ENCODE peak calls at places on chromosomes 12 and 14, in seven cellular contexts. C, H, F, J, Q, S and D are unnamed samples.
A peak's percentile ranks its signal among the peaks of the same experiment; 100 is the strongest.

GRCh38 chr12:6960291-6961277 is 9.4 kb downstream of the PTPN6 start:
- DNase-seq in C (peak; percentile 54), H (no peak), F (no peak), J (peak; percentile 21), Q (no peak), S (peak; percentile 51), D (no peak)

GRCh38 chr12:69330475-69331473 is 17.4 kb upstream of the LYZ start:
- DNase-seq in C (no peak), H (no peak), F (no peak), J (no peak), Q (no peak), S (peak; percentile 28), D (no peak)

GRCh38 chr12:58167622-58168021 is 226.3 kb downstream of the ATP23 start:
- DNase-seq in C (no peak), H (no peak), F (no peak), J (no peak), Q (no peak), S (no peak), D (no peak)

GRCh38 chr14:56004807-56005579 is 113.2 kb upstream of the PELI2 start:
- DNase-seq in C (peak; percentile 24), H (no peak), F (peak; percentile 21), J (peak; percentile 91), Q (peak; percentile 59), S (peak; percentile 92), D (peak; percentile 25)

GRCh38 chr14:100222219-100223093 is 16.5 kb upstream of the YY1 start:
- DNase-seq in C (no peak), H (no peak), F (no peak), J (no peak), Q (no peak), S (no peak), D (no peak)

GRCh38 chr12:123142518-123142840 is 8.4 kb downstream of the PITPNM2 start:
- DNase-seq in C (no peak), H (no peak), F (no peak), J (peak; percentile 83), Q (no peak), S (no peak), D (no peak)

GRCh38 chr12:63919758-63920157 is 75.3 kb downstream of the SRGAP1 start:
- DNase-seq in C (no peak), H (no peak), F (no peak), J (no peak), Q (no peak), S (peak; percentile 36), D (no peak)

GRCh38 chr12:108367436-108367835 is 28.3 kb upstream of the CMKLR1 start:
- DNase-seq in C (peak; percentile 22), H (no peak), F (no peak), J (peak; percentile 33), Q (no peak), S (peak; percentile 94), D (no peak)

GRCh38 chr12:96136129-96136528 is 58.0 kb upstream of the ELK3 start:
- DNase-seq in C (peak; percentile 50), H (no peak), F (peak; percentile 74), J (peak; percentile 93), Q (peak; percentile 38), S (peak; percentile 58), D (peak; percentile 19)

GRCh38 chr14:100022772-100023451 is 42.3 kb upstream of the EVL start:
- DNase-seq in C (peak; percentile 78), H (no peak), F (no peak), J (peak; percentile 83), Q (peak; percentile 92), S (peak; percentile 94), D (no peak)

GRCh38 chr12:34126239-34126641 is 103.9 kb downstream of the ALG10 start:
- DNase-seq in C (no peak), H (no peak), F (no peak), J (no peak), Q (no peak), S (peak; percentile 9), D (no peak)

GRCh38 chr14:65961004-65961403 is 525.2 kb upstream of the CCDC196 start:
- DNase-seq in C (peak; percentile 41), H (peak; percentile 52), F (no peak), J (peak; percentile 7), Q (no peak), S (peak; percentile 75), D (no peak)

GRCh38 chr14:53855127-53855526 is 101.5 kb downstream of the BMP4 start:
- DNase-seq in C (no peak), H (no peak), F (no peak), J (no peak), Q (no peak), S (no peak), D (no peak)

GRCh38 chr12:117514016-117514415 is 152.6 kb upstream of the NOS1 start:
- DNase-seq in C (no peak), H (no peak), F (no peak), J (no peak), Q (no peak), S (no peak), D (no peak)